ENCODE peak calls at places on chromosomes 3 and 15, in four cellular contexts. B is mammary epithelial cell, P is uterus, Q is left lung. D is an unnamed sample.

GRCh38 chr3:71389911-71390573 is 193.5 kb downstream of the FOXP1 start:
- DNase-seq in P (peak), Q (peak), B (peak), D (no peak)

GRCh38 chr15:73317651-73318462 is 50.9 kb downstream of the HCN4 start:
- DNase-seq in P (no peak), Q (no peak), B (no peak), D (no peak)

GRCh38 chr3:14206548-14207177 is 28.0 kb downstream of the LSM3 start:
- DNase-seq in B (no peak), P (no peak), Q (no peak), D (no peak)

GRCh38 chr3:100335137-100335833 is 728 bp downstream of the NIT2 start:
- DNase-seq in P (no peak), B (peak), Q (peak), D (peak)

GRCh38 chr15:40853241-40853890 is 9.5 kb downstream of the SPINT1 start:
- DNase-seq in B (no peak), P (no peak), Q (no peak), D (no peak)

GRCh38 chr3:196868297-196868661 is 559 bp downstream of the SENP5 start:
- DNase-seq in Q (peak), P (no peak), B (no peak), D (peak)

GRCh38 chr15:84079885-84080777 is 155.4 kb upstream of the GOLGA6L4 start:
- DNase-seq in Q (no peak), P (peak), B (no peak), D (peak)

GRCh38 chr3:194046995-194047681 is 88.8 kb upstream of the HES1 start:
- DNase-seq in B (no peak), P (no peak), Q (peak), D (peak)

GRCh38 chr3:24923565-24923964 is 428.9 kb upstream of the THRB start:
- DNase-seq in B (no peak), P (no peak), Q (no peak), D (no peak)

GRCh38 chr15:42156266-42156922 is at the start of gene PLA2G4F:
- DNase-seq in B (peak), Q (peak), P (no peak), D (no peak)

GRCh38 chr15:63870403-63871209 is 36.9 kb upstream of the HERC1 start:
- DNase-seq in P (no peak), Q (peak), B (peak), D (no peak)

GRCh38 chr3:9204253-9205005 is 45.0 kb downstream of the SRGAP3 start:
- DNase-seq in Q (no peak), P (no peak), B (no peak), D (peak)

GRCh38 chr15:89356634-89357298 is 22.1 kb upstream of the POLG start:
- DNase-seq in B (no peak), Q (no peak), P (no peak), D (no peak)

GRCh38 chr15:32956006-32956405 is 238.2 kb downstream of the GREM1 start:
- DNase-seq in P (no peak), Q (no peak), B (peak), D (no peak)

GRCh38 chr3:153070153-153070868 is 91.7 kb upstream of the RAP2B start:
- DNase-seq in Q (no peak), B (peak), P (no peak), D (no peak)

GRCh38 chr3:64940949-64941348 is 253.1 kb upstream of the ADAMTS9 start:
- DNase-seq in Q (no peak), B (no peak), P (no peak), D (no peak)

GRCh38 chr3:123258811-123259420 is 57.2 kb downstream of the SEC22A start:
- DNase-seq in B (peak), Q (no peak), P (no peak), D (no peak)

GRCh38 chr3:145094355-145094941 is 1066.5 kb downstream of the PLOD2 start:
- DNase-seq in P (no peak), B (peak), Q (no peak), D (no peak)

GRCh38 chr15:39624806-39625205 is 43.9 kb downstream of the THBS1 start:
- DNase-seq in Q (peak), B (peak), P (peak), D (no peak)

GRCh38 chr3:165874663-165875489 is 37.7 kb upstream of the BCHE start:
- DNase-seq in B (no peak), P (no peak), Q (no peak), D (no peak)

GRCh38 chr3:186241910-186242821 is 119.9 kb downstream of the DGKG start:
- DNase-seq in P (peak), B (peak), Q (peak), D (peak)

GRCh38 chr3:195259146-195259563 is 11.8 kb downstream of the XXYLT1 start:
- DNase-seq in B (peak), Q (no peak), P (no peak), D (no peak)
- H3K4me3 ChIP-seq in B (peak), Q (peak), P (peak), D (peak)

DNA sequence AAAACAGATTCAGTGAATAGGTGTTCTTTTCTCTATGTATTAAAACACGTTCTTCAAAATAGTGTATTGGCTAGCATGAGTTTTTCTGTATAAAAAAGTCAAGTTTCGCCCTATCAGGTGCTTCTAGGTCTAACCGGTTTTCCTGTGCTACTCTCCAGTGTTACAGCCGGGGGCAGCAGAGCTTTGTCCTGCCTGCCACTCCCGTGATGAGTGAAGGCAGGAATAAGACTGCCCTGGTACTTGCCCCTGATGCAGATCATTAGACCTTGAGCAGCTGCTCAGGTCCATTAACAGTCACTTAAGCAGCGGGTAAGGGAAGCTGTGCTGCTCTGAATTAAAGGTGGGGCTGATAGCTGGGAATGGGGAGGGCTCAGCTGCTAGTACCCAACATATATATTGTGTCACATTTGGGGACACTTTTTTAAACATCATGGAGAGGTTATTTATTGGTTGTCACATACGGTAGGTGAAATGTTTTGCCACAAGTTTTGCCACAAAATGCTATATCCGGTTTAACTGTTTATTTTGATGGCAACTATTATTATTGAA is 1.3 kb upstream of the UNC13C start:
- DNase-seq in B (no peak), Q (peak), P (no peak), D (peak)
- TF ChIP-seq CTCF in B (peak), Q (no peak), P (no peak), D (peak)

DNA sequence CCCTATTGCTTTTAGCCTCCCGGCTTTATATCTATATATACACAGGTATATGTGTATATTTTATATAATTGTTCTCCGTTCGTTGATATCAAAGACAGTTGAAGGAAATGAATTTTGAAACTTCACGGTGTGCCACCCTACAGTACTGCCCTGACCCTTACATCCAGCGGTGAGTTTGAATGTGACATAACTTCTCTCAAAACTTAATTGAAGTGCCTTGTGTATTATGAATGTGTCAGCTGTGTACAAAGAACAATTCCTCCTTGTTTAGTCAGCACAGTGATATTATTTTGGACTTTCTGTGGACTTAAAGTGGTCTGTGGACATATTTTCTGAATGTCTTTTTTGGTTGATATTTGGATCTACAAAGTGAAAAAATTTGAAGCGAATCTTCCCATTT is 220 bp downstream of the TP63 start:
- DNase-seq in P (no peak), Q (no peak), B (no peak), D (no peak)
- H3K27ac ChIP-seq in P (no peak), Q (no peak), B (no peak), D (no peak)

DNA sequence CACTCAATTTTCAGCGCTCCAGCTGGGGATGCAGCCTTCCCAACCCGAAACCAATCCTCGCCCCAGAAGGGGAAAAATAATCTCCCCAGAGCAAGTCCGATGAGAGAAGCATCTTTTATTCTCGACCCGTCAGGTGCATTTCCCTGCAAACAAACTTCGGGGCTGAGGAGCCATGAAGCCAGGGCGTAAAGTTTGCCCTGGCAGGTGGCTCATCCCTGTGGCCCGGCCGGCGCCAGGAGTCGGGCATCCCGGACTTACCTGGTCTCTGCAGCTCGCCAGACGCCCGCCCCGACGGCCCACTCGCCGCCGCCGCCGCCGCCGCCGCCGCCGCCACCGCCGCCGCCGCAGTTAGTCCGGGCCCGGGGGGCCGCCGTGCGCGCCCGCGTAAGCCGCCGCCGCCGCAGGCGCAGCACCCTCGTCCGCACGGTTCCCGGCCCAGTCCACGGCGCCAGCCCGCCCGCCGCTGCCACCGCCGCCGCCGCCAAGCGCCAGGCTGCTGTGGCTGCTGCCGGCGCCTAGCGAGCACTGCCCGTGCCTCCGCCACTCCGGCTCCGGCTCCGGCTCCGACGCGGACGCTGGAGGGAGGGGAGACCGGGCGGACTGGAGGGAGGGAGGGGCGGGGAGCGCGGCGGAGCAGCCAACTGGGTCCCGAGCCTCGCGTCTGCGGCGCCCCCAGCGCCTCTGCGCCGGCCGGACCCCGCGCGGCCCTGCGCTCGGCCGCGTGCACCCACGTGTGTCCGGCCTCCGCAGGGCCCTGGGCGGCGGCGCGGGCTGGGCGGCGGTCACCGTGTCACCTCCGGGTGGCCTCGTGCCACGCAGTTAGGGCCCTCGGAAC is at the start of gene CNTN3:
- DNase-seq in B (peak), P (no peak), Q (no peak), D (peak)
- H3K4me3 ChIP-seq in B (peak), P (no peak), Q (peak), D (peak)

DNA sequence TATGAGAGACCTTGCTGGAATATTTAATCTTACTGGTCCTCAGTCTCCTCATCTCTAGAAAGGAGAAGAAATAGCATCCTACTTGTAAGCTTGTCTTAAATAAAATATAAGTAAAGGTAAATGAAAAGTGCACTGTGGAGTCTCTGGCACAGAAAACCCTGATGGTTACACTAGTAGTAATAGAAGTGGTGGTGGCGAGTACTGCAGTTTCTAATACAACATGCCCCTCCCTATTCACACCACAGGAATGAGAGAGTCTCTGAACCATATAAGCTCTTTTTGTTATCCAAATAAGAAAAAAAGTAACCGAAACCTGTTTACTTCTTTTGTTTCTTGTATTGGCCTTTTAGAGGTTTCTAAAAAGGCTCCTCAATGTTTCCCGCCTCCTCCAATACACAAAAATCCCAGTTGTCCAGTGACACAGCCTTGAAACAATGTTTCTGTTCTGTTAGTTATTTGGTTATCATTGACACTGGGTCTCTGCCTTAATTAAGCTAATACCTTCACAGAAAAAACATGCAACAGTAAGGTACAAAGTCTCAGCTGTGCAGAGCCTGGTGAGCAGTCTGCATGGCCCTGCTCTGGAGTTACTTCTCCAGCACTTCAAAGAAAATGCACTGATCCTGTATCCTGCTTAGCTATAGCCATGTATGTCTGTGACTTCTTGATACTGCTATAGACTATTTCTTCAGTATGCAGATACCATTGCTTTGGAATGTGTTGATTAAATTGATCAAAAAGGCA is 315.7 kb upstream of the IL12A start:
- DNase-seq in Q (no peak), B (no peak), P (no peak), D (no peak)
- TF ChIP-seq CTCF in Q (no peak), B (peak), P (no peak), D (no peak)

GRCh38 chr3:13070622-13071021 is 2.6 kb downstream of the IQSEC1 start:
- DNase-seq in B (no peak), P (no peak), Q (no peak), D (no peak)
- H3K27ac ChIP-seq in B (no peak), P (no peak), Q (no peak), D (peak)

GRCh38 chr3:13022348-13023250 is 50.6 kb downstream of the IQSEC1 start:
- DNase-seq in Q (peak), B (no peak), P (peak), D (no peak)
- H3K4me3 ChIP-seq in Q (no peak), B (no peak), P (no peak), D (no peak)

DNA sequence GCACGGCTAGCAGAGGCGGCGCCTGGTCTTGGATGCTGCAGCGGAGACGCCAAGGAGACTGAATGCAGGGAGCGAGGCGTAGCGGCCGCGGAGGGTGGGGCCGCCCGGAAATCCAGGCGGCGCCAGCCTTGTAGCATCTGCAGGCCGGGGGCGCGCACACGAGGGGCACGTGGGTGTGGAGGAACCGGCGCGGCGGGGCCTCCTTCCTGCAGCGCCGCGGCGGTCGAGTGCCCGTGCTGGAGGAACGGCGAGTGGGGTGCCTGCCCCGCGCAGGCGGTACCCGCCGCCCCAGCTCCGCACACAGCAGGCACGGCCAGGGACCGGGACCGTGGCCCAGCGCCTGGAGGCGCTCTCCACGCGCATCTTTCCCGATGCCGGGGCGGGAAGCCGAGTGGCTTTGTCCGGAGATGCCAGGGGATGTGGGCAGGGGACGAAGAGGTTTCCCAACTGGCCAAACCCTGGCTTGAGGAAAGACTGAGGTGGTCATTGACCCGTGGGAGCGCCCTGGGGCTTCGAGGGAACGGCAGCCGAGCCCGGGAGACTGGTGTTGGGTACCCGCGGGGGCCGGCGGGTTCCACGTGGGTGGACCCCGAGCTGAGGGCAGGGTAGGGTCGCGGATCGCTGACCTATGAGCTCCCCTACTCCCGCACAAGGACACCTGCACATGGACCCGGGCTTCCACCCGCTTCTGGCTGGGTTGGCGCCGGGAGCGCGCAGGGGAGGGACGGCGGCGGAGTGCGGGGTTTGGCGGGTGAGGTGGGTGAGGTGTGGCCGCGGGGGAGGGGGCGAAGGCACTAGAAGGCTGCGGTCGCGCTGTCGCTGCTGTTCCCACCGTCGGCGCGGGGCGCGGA is 246.4 kb upstream of the TOPAZ1 start:
- DNase-seq in B (peak), Q (no peak), P (no peak), D (peak)
- TF ChIP-seq CTCF in B (no peak), Q (no peak), P (no peak), D (no peak)